ENCODE peak calls at places on chromosome 3, in nine cellular contexts. Z is naive B cell; T is IMR-90; R is body of pancreas; N is naive thymus-derived CD4-positive, alpha-beta T cell; B is pancreas; F is upper lobe of left lung; V is esophagus mucosa; I is Right ventricle myocardium superior. M is an unnamed sample.

GRCh38 chr3:107657971-107658370 is 135.2 kb downstream of the BBX start:
- ATAC-seq in Z (no peak), T (peak; percentile 42), R (no peak), N (no peak), B (no peak), F (peak; percentile 34), V (no peak), I (no peak), M (no peak)

GRCh38 chr3:63979093-63979492 is 44.2 kb downstream of the PSMD6 start:
- ATAC-seq in Z (peak; percentile 21), T (no peak), R (peak; percentile 11), N (peak; percentile 85), B (peak; percentile 50), F (peak; percentile 43), V (peak; percentile 49), I (no peak), M (peak; percentile 21)

GRCh38 chr3:127013758-127014535 is 31.0 kb downstream of the PLXNA1 start:
- ATAC-seq in Z (no peak), T (no peak), R (no peak), N (no peak), B (no peak), F (no peak), V (no peak), I (no peak), M (no peak)

GRCh38 chr3:104943931-104944330 is 422.8 kb upstream of the ALCAM start:
- ATAC-seq in Z (no peak), T (no peak), R (no peak), N (no peak), B (no peak), F (no peak), V (no peak), I (no peak), M (no peak)

GRCh38 chr3:113166357-113166718 is 45.0 kb upstream of the BOC start:
- ATAC-seq in Z (no peak), T (peak; percentile 15), R (no peak), N (no peak), B (peak; percentile 13), F (no peak), V (peak; percentile 20), I (peak; percentile 17), M (no peak)

GRCh38 chr3:36893137-36893557 is 51.7 kb downstream of the TRANK1 start:
- ATAC-seq in Z (peak; percentile 70), T (peak; percentile 79), R (peak; percentile 81), N (peak; percentile 92), B (peak; percentile 91), F (peak; percentile 91), V (peak; percentile 61), I (peak; percentile 84), M (peak; percentile 72)

GRCh38 chr3:141302364-141303141 is 65.8 kb upstream of the ZBTB38 start:
- ATAC-seq in Z (no peak), T (peak; percentile 74), R (no peak), N (no peak), B (peak; percentile 29), F (peak; percentile 69), V (peak; percentile 37), I (peak; percentile 29), M (no peak)

GRCh38 chr3:61682671-61683408 is 121.5 kb downstream of the PTPRG start:
- ATAC-seq in Z (no peak), T (no peak), R (no peak), N (no peak), B (no peak), F (no peak), V (peak; percentile 52), I (peak; percentile 4), M (no peak)

GRCh38 chr3:184290331-184290730 is 8.7 kb upstream of the PSMD2 start:
- ATAC-seq in Z (no peak), T (no peak), R (no peak), N (no peak), B (no peak), F (no peak), V (no peak), I (no peak), M (no peak)

GRCh38 chr3:138426211-138426610 is 8.2 kb upstream of the ESYT3 start:
- ATAC-seq in Z (no peak), T (peak; percentile 62), R (no peak), N (no peak), B (no peak), F (no peak), V (no peak), I (peak; percentile 55), M (no peak)

GRCh38 chr3:61526307-61526706 is 35.1 kb upstream of the PTPRG start:
- ATAC-seq in Z (no peak), T (no peak), R (no peak), N (no peak), B (no peak), F (no peak), V (no peak), I (no peak), M (no peak)

GRCh38 chr3:150889105-150889504 is 16.1 kb downstream of the MINDY4B start:
- ATAC-seq in Z (no peak), T (no peak), R (no peak), N (peak; percentile 32), B (no peak), F (no peak), V (no peak), I (no peak), M (no peak)

GRCh38 chr3:123036352-123037014 is 8.9 kb upstream of the SEMA5B start:
- ATAC-seq in Z (no peak), T (peak; percentile 80), R (no peak), N (peak; percentile 42), B (peak; percentile 60), F (peak; percentile 86), V (peak; percentile 80), I (peak; percentile 58), M (no peak)

GRCh38 chr3:112460519-112460918 is 38.8 kb downstream of the BTLA start:
- ATAC-seq in Z (peak; percentile 26), T (no peak), R (no peak), N (no peak), B (no peak), F (no peak), V (no peak), I (no peak), M (peak; percentile 43)

GRCh38 chr3:16410659-16411058 is 102.8 kb downstream of the RFTN1 start:
- ATAC-seq in Z (no peak), T (no peak), R (no peak), N (no peak), B (no peak), F (peak; percentile 50), V (no peak), I (no peak), M (no peak)

GRCh38 chr3:50609743-50610085 is 1.9 kb downstream of the CISH start:
- ATAC-seq in Z (no peak), T (no peak), R (no peak), N (no peak), B (no peak), F (no peak), V (no peak), I (no peak), M (no peak)

GRCh38 chr3:31978553-31978952 is 2.5 kb downstream of the OSBPL10 start:
- ATAC-seq in Z (no peak), T (no peak), R (no peak), N (no peak), B (no peak), F (no peak), V (no peak), I (no peak), M (no peak)